ENCODE peak calls at places on chromosomes 1 and 21, in six cellular contexts. One of them, this sample, is unnamed.
A peak's percentile ranks its signal among the peaks of the same experiment; 100 is the strongest.

GRCh38 chr1:9247894-9248293 is 13.3 kb downstream of the H6PD start:
- DNase-seq in NT2/D1: no peak
- DNase-seq in NCI-H446 treated with DMSO at 0.1 percent for 48 hours: no peak
- DNase-seq in cardiac muscle cell: no peak
- DNase-seq in naive B cell: no peak
- DNase-seq in body of pancreas: no peak
- DNase-seq in this sample: no peak

GRCh38 chr1:234559917-234560676 is 49.9 kb downstream of the IRF2BP2 start:
- DNase-seq in body of pancreas: no peak
- DNase-seq in naive B cell: no peak
- DNase-seq in NT2/D1: no peak
- DNase-seq in NCI-H446 treated with DMSO at 0.1 percent for 48 hours: no peak
- DNase-seq in cardiac muscle cell: no peak
- DNase-seq in this sample: no peak

GRCh38 chr21:10430007-10430406 is 91.4 kb upstream of the TPTE start:
- DNase-seq in naive B cell: no peak
- DNase-seq in body of pancreas: no peak
- DNase-seq in NT2/D1: no peak
- DNase-seq in cardiac muscle cell: no peak
- DNase-seq in NCI-H446 treated with DMSO at 0.1 percent for 48 hours: no peak
- DNase-seq in this sample: no peak

GRCh38 chr1:22349302-22350043 is 102.2 kb upstream of the ZBTB40 start:
- DNase-seq in NT2/D1: no peak
- DNase-seq in cardiac muscle cell: no peak
- DNase-seq in naive B cell: no peak
- DNase-seq in NCI-H446 treated with DMSO at 0.1 percent for 48 hours: no peak
- DNase-seq in body of pancreas: no peak
- DNase-seq in this sample: no peak

GRCh38 chr1:221783437-221783836 is 41.5 kb upstream of the DUSP10 start:
- DNase-seq in NCI-H446 treated with DMSO at 0.1 percent for 48 hours: no peak
- DNase-seq in body of pancreas: no peak
- DNase-seq in NT2/D1: no peak
- DNase-seq in naive B cell: no peak
- DNase-seq in cardiac muscle cell: no peak
- DNase-seq in this sample: no peak

GRCh38 chr1:232943679-232944252 is 6.6 kb upstream of the NTPCR start:
- DNase-seq in naive B cell: no peak
- DNase-seq in NCI-H446 treated with DMSO at 0.1 percent for 48 hours: no peak
- DNase-seq in NT2/D1: no peak
- DNase-seq in body of pancreas: no peak
- DNase-seq in cardiac muscle cell: peak; percentile 84
- DNase-seq in this sample: no peak

GRCh38 chr1:194268839-194269238 is 1082.4 kb upstream of the B3GALT2 start:
- DNase-seq in naive B cell: no peak
- DNase-seq in body of pancreas: no peak
- DNase-seq in NCI-H446 treated with DMSO at 0.1 percent for 48 hours: no peak
- DNase-seq in NT2/D1: no peak
- DNase-seq in cardiac muscle cell: peak; percentile 16
- DNase-seq in this sample: no peak

GRCh38 chr1:17001760-17002523 is 9.8 kb downstream of the ATP13A2 start:
- DNase-seq in NCI-H446 treated with DMSO at 0.1 percent for 48 hours: no peak
- DNase-seq in body of pancreas: no peak
- DNase-seq in cardiac muscle cell: no peak
- DNase-seq in NT2/D1: no peak
- DNase-seq in naive B cell: no peak
- DNase-seq in this sample: no peak

GRCh38 chr1:226172589-226172988 is 14.0 kb downstream of the ACBD3 start:
- DNase-seq in body of pancreas: no peak
- DNase-seq in NT2/D1: no peak
- DNase-seq in NCI-H446 treated with DMSO at 0.1 percent for 48 hours: no peak
- DNase-seq in cardiac muscle cell: no peak
- DNase-seq in naive B cell: no peak
- DNase-seq in this sample: no peak

This sample was measured in MG63.